ENCODE peak calls at places on chromosomes 6 and 20, in six cellular contexts. V is psoas muscle, D is gastrocnemius medialis, P is astrocyte, F is OCI-LY7, Y is A549. X is an unnamed sample.

GRCh38 chr6:145267076-145267867 is 468.0 kb downstream of the EPM2A start:
- DNase-seq in P (no peak), V (no peak), D (no peak), F (no peak), Y (no peak), X (no peak)

GRCh38 chr20:6030453-6031080 is 23.3 kb downstream of the LRRN4 start:
- DNase-seq in P (no peak), Y (no peak), V (no peak), F (no peak), D (no peak), X (no peak)

GRCh38 chr6:112163295-112164257 is 76.2 kb downstream of the FAM229B start:
- DNase-seq in V (peak; percentile 71), F (peak; percentile 59), D (peak; percentile 26), P (no peak), Y (peak; percentile 45), X (peak; percentile 30)

GRCh38 chr6:79257381-79258205 is 23.1 kb upstream of the HMGN3 start:
- DNase-seq in F (no peak), Y (no peak), D (no peak), V (no peak), P (peak; percentile 59), X (peak; percentile 78)

GRCh38 chr20:54103067-54103761 is 32.8 kb upstream of the BCAS1 start:
- DNase-seq in D (no peak), Y (peak; percentile 90), F (peak; percentile 65), V (peak; percentile 78), P (no peak), X (no peak)

GRCh38 chr6:113859349-113860164 is 2.4 kb downstream of the MARCKS start:
- DNase-seq in P (peak; percentile 41), D (peak; percentile 39), F (no peak), Y (peak; percentile 33), V (peak; percentile 69), X (peak; percentile 7)

GRCh38 chr20:51888186-51888790 is 86.0 kb upstream of the SALL4 start:
- DNase-seq in F (no peak), P (no peak), Y (no peak), D (no peak), V (no peak), X (no peak)

GRCh38 chr6:22765015-22765414 is 195.6 kb downstream of the HDGFL1 start:
- DNase-seq in V (no peak), F (no peak), Y (no peak), D (no peak), P (peak; percentile 70), X (no peak)

GRCh38 chr20:23049933-23050838 is 714 bp upstream of the THBD start:
- DNase-seq in Y (peak; percentile 81), D (peak; percentile 81), F (no peak), P (peak; percentile 29), V (peak; percentile 87), X (peak; percentile 56)
- H3K27ac ChIP-seq in Y (peak overlapping the region; percentile 93), D (peak overlapping the region; percentile 93), F (no peak overlapping the region), P (peak overlapping the region; percentile 6), V (peak overlapping the region; percentile 97), X (peak overlapping the region; percentile 39)

GRCh38 chr6:43800746-43801488 is 30.9 kb downstream of the VEGFA start:
- DNase-seq in P (no peak), V (no peak), Y (no peak), F (no peak), D (no peak), X (no peak)

GRCh38 chr6:43803055-43803782 is 33.2 kb downstream of the VEGFA start:
- DNase-seq in P (no peak), D (no peak), F (no peak), V (peak; percentile 82), Y (no peak), X (no peak)

GRCh38 chr6:43803783-43804549 is 34.0 kb downstream of the VEGFA start:
- DNase-seq in F (no peak), Y (no peak), D (no peak), V (no peak), P (peak; percentile 8), X (no peak)

GRCh38 chr6:43799671-43800623 is 29.9 kb downstream of the VEGFA start:
- DNase-seq in D (no peak), F (peak; percentile 25), V (no peak), Y (no peak), P (no peak), X (no peak)

DNA sequence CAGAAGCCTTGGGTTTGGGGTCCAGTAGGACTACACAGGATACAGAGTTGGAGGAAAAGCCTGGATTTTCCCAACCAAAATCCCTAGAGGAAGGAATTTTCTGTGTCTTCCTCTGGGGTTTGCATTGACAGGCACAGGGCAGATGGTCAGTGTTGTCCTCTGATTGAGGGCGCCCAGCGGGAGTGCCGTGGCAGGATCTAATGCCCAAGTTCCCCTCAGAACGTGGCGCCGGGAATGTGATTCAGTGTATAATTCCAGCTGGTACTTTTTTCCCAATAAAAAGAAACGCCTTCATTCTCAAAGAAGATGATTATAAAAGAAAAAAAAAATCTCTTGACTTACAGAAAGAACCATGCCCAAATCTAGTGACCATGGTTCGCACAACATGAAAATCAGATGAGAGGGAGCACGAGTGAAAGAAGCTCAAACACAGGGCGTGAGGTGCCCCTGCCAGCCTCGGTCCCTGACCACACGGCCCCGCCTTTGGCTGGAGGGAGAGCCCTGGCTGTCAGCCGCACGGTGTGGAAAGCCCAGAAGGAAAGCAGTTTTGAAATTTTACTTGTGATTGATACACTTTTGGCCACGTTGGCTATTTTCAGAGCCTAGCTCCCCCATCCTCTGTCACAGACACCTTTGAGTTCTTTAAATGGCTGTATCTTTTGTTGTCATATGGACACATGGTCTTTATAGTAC is 31.6 kb downstream of the VEGFA start:
- DNase-seq in V (no peak), F (no peak), D (no peak), P (no peak), Y (no peak), X (no peak)
- H3K4me1 ChIP-seq in V (peaks cover 46% of the 10 kb centered on the region), F (no peaks in the 10 kb centered on the region), D (peaks cover 44% of the 10 kb centered on the region), P (peaks cover 11% of the 10 kb centered on the region), Y (peaks cover 67% of the 10 kb centered on the region), X (no peaks in the 10 kb centered on the region)

GRCh38 chr6:150667977-150668716 is 68.5 kb downstream of the PLEKHG1 start:
- DNase-seq in D (peak; percentile 78), Y (peak; percentile 29), P (peak; percentile 88), V (peak; percentile 90), F (no peak), X (peak; percentile 90)
- TF ChIP-seq CTCF in D (no peak), Y (no peak), P (peak; percentile 29), V (no peak), F (no peak), X (peak; percentile 57)

GRCh38 chr6:21414065-21414464 is 179.5 kb upstream of the SOX4 start:
- DNase-seq in D (no peak), V (no peak), P (no peak), F (no peak), Y (no peak), X (no peak)

GRCh38 chr6:21404577-21404976 is 189.0 kb upstream of the SOX4 start:
- DNase-seq in Y (no peak), F (no peak), D (no peak), V (no peak), P (no peak), X (no peak)

GRCh38 chr6:21413428-21413827 is 180.1 kb upstream of the SOX4 start:
- DNase-seq in Y (no peak), V (no peak), P (no peak), D (no peak), F (no peak), X (no peak)

GRCh38 chr6:21409231-21409630 is 184.3 kb upstream of the SOX4 start:
- DNase-seq in P (no peak), D (no peak), F (no peak), V (no peak), Y (no peak), X (no peak)
- H3K27ac ChIP-seq in P (no peak overlapping the region), D (no peak overlapping the region), F (no peak overlapping the region), V (no peak overlapping the region), Y (no peak overlapping the region), X (no peak overlapping the region)

GRCh38 chr6:52548353-52548713 is 28.5 kb downstream of the TRAM2 start:
- DNase-seq in Y (no peak), F (no peak), D (no peak), P (no peak), V (no peak), X (no peak)

GRCh38 chr6:52549428-52549827 is 27.4 kb downstream of the TRAM2 start:
- DNase-seq in P (no peak), Y (no peak), F (no peak), V (no peak), D (no peak), X (no peak)

GRCh38 chr6:52547647-52548352 is 29.1 kb downstream of the TRAM2 start:
- DNase-seq in P (peak; percentile 65), V (no peak), Y (no peak), F (no peak), D (no peak), X (no peak)

GRCh38 chr6:52550014-52550575 is 26.8 kb downstream of the TRAM2 start:
- DNase-seq in D (no peak), F (no peak), V (no peak), Y (no peak), P (peak; percentile 70), X (no peak)

GRCh38 chr6:52548999-52549398 is 27.9 kb downstream of the TRAM2 start:
- DNase-seq in V (no peak), Y (no peak), F (no peak), P (no peak), D (no peak), X (no peak)
- H3K4me1 ChIP-seq in V (peaks cover 42% of the 10 kb centered on the region), Y (peaks cover 92% of the 10 kb centered on the region), F (peaks cover 77% of the 10 kb centered on the region), P (peaks cover 89% of the 10 kb centered on the region), D (peaks cover 23% of the 10 kb centered on the region), X (peaks cover 43% of the 10 kb centered on the region)

DNA sequence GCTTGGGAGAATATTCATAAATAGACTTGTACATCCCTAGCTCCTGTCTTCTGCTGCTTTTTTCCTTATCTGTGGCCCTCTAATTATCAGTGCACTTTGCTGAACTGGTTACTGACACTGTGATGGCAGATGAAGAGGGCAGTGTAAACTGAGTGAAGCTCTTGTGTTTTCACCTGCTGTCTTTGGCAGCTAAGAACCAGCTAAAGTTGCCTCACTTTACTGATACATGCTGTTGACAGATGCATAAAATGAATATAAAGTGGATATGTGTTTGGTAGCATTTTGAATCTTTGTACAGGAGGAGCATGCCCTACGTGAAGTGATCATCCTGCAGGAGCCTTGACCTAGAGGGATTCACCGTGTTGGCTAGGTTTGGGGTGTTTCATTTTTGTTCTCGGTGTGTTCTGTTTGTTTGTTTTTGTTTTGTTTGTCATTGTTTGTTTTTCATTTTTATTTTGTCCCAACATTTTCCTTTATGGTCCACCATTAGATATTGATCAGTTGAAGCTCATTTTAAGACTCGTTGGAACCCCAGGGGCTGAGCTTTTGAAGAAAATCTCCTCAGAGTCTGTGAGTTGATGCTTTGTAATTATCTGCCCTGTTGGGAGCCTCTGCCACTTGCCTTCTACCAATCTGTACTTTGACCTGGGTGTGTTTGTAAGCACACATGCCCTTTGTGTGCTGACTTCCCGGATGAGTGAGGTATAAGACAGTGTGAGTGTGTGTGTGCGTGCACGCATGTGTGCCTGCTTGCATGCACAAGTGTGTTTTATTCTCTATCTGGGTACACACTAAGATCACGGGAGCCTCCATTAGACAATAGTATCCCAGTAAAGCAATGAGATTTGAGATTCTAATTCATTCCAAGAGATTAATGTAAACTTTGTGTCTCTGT is 34.6 kb upstream of the MAPK13 start:
- DNase-seq in D (no peak), V (no peak), F (no peak), P (no peak), Y (peak; percentile 71), X (no peak)
- TF ChIP-seq CTCF in D (no peak), V (no peak), F (peak; percentile 57), P (no peak), Y (no peak), X (no peak)

X was measured in foreskin keratinocyte.